ENCODE peak calls at places on chromosome 4, in eight cellular contexts. One of them, this sample, is unnamed.

GRCh38 chr4:159003420-159004253 is 99.2 kb upstream of the RAPGEF2 start:
- DNase-seq in fibroblast of lung: peak
- DNase-seq in BE2C: no peak
- DNase-seq in mucosa of descending colon: no peak
- DNase-seq in left ventricle myocardium inferior: no peak
- DNase-seq in cardiac muscle cell: peak
- DNase-seq in fibroblast of mammary gland: peak
- DNase-seq in transverse colon: no peak
- DNase-seq in this sample: no peak

GRCh38 chr4:80492761-80493160 is 157.2 kb downstream of the CFAP299 start:
- DNase-seq in fibroblast of lung: no peak
- DNase-seq in BE2C: no peak
- DNase-seq in mucosa of descending colon: no peak
- DNase-seq in left ventricle myocardium inferior: no peak
- DNase-seq in cardiac muscle cell: no peak
- DNase-seq in fibroblast of mammary gland: no peak
- DNase-seq in transverse colon: peak
- DNase-seq in this sample: no peak

GRCh38 chr4:141041021-141041476 is 92.2 kb downstream of the RNF150 start:
- DNase-seq in fibroblast of lung: peak
- DNase-seq in BE2C: no peak
- DNase-seq in mucosa of descending colon: no peak
- DNase-seq in left ventricle myocardium inferior: no peak
- DNase-seq in cardiac muscle cell: peak
- DNase-seq in fibroblast of mammary gland: no peak
- DNase-seq in transverse colon: no peak
- DNase-seq in this sample: no peak

GRCh38 chr4:3009422-3009821 is 46.1 kb downstream of the GRK4 start:
- DNase-seq in fibroblast of lung: peak
- DNase-seq in BE2C: no peak
- DNase-seq in mucosa of descending colon: no peak
- DNase-seq in left ventricle myocardium inferior: no peak
- DNase-seq in cardiac muscle cell: peak
- DNase-seq in fibroblast of mammary gland: peak
- DNase-seq in transverse colon: no peak
- DNase-seq in this sample: no peak

GRCh38 chr4:57233391-57233790 is 123.2 kb upstream of the IGFBP7 start:
- DNase-seq in fibroblast of lung: peak
- DNase-seq in BE2C: no peak
- DNase-seq in mucosa of descending colon: no peak
- DNase-seq in left ventricle myocardium inferior: no peak
- DNase-seq in cardiac muscle cell: peak
- DNase-seq in fibroblast of mammary gland: peak
- DNase-seq in transverse colon: no peak
- DNase-seq in this sample: no peak

GRCh38 chr4:153538408-153539057 is 72.4 kb downstream of the TMEM131L start:
- DNase-seq in fibroblast of lung: no peak
- DNase-seq in BE2C: peak
- DNase-seq in mucosa of descending colon: no peak
- DNase-seq in left ventricle myocardium inferior: peak
- DNase-seq in cardiac muscle cell: peak
- DNase-seq in fibroblast of mammary gland: peak
- DNase-seq in transverse colon: no peak
- DNase-seq in this sample: peak

GRCh38 chr4:70705856-70706461 is 15.8 kb upstream of the RUFY3 start:
- DNase-seq in fibroblast of lung: peak
- DNase-seq in BE2C: no peak
- DNase-seq in mucosa of descending colon: no peak
- DNase-seq in left ventricle myocardium inferior: no peak
- DNase-seq in cardiac muscle cell: no peak
- DNase-seq in fibroblast of mammary gland: peak
- DNase-seq in transverse colon: no peak
- DNase-seq in this sample: no peak

GRCh38 chr4:9946171-9946570 is 75.1 kb downstream of the SLC2A9 start:
- DNase-seq in fibroblast of lung: no peak
- DNase-seq in BE2C: no peak
- DNase-seq in mucosa of descending colon: no peak
- DNase-seq in left ventricle myocardium inferior: no peak
- DNase-seq in cardiac muscle cell: no peak
- DNase-seq in fibroblast of mammary gland: no peak
- DNase-seq in transverse colon: no peak
- DNase-seq in this sample: no peak

GRCh38 chr4:1002131-1002630 is 9.0 kb upstream of the SLC26A1 start:
- DNase-seq in fibroblast of lung: no peak
- DNase-seq in BE2C: no peak
- DNase-seq in mucosa of descending colon: no peak
- DNase-seq in left ventricle myocardium inferior: no peak
- DNase-seq in cardiac muscle cell: peak
- DNase-seq in fibroblast of mammary gland: peak
- DNase-seq in transverse colon: peak
- DNase-seq in this sample: peak

GRCh38 chr4:65791807-65792308 is 121.6 kb upstream of the EPHA5 start:
- DNase-seq in fibroblast of lung: peak
- DNase-seq in BE2C: no peak
- DNase-seq in mucosa of descending colon: no peak
- DNase-seq in left ventricle myocardium inferior: no peak
- DNase-seq in cardiac muscle cell: peak
- DNase-seq in fibroblast of mammary gland: peak
- DNase-seq in transverse colon: no peak
- DNase-seq in this sample: no peak

GRCh38 chr4:101931619-101932018 is 141.1 kb downstream of the BANK1 start:
- DNase-seq in fibroblast of lung: no peak
- DNase-seq in BE2C: peak
- DNase-seq in mucosa of descending colon: no peak
- DNase-seq in left ventricle myocardium inferior: no peak
- DNase-seq in cardiac muscle cell: no peak
- DNase-seq in fibroblast of mammary gland: no peak
- DNase-seq in transverse colon: no peak
- DNase-seq in this sample: no peak

GRCh38 chr4:139972305-139972704 is 181.7 kb downstream of the MAML3 start:
- DNase-seq in fibroblast of lung: no peak
- DNase-seq in BE2C: no peak
- DNase-seq in mucosa of descending colon: no peak
- DNase-seq in left ventricle myocardium inferior: no peak
- DNase-seq in cardiac muscle cell: no peak
- DNase-seq in fibroblast of mammary gland: peak
- DNase-seq in transverse colon: no peak
- DNase-seq in this sample: no peak

GRCh38 chr4:177480796-177481195 is 38.6 kb upstream of the AGA start:
- DNase-seq in fibroblast of lung: peak
- DNase-seq in BE2C: no peak
- DNase-seq in mucosa of descending colon: no peak
- DNase-seq in left ventricle myocardium inferior: no peak
- DNase-seq in cardiac muscle cell: peak
- DNase-seq in fibroblast of mammary gland: peak
- DNase-seq in transverse colon: no peak
- DNase-seq in this sample: no peak

GRCh38 chr4:142380052-142380598 is 466.0 kb downstream of the INPP4B start:
- DNase-seq in fibroblast of lung: no peak
- DNase-seq in BE2C: no peak
- DNase-seq in mucosa of descending colon: no peak
- DNase-seq in left ventricle myocardium inferior: no peak
- DNase-seq in cardiac muscle cell: no peak
- DNase-seq in fibroblast of mammary gland: no peak
- DNase-seq in transverse colon: no peak
- DNase-seq in this sample: no peak

GRCh38 chr4:69617083-69617694 is 22.3 kb downstream of the UGT2A2 start:
- DNase-seq in fibroblast of lung: peak
- DNase-seq in BE2C: no peak
- DNase-seq in mucosa of descending colon: no peak
- DNase-seq in left ventricle myocardium inferior: no peak
- DNase-seq in cardiac muscle cell: peak
- DNase-seq in fibroblast of mammary gland: peak
- DNase-seq in transverse colon: no peak
- DNase-seq in this sample: no peak

GRCh38 chr4:163161536-163162205 is 5.0 kb downstream of the NAF1 start:
- DNase-seq in fibroblast of lung: peak
- DNase-seq in BE2C: no peak
- DNase-seq in mucosa of descending colon: no peak
- DNase-seq in left ventricle myocardium inferior: no peak
- DNase-seq in cardiac muscle cell: peak
- DNase-seq in fibroblast of mammary gland: peak
- DNase-seq in transverse colon: no peak
- DNase-seq in this sample: no peak

GRCh38 chr4:114036426-114036825 is 57.0 kb upstream of the ARSJ start:
- DNase-seq in fibroblast of lung: no peak
- DNase-seq in BE2C: no peak
- DNase-seq in mucosa of descending colon: no peak
- DNase-seq in left ventricle myocardium inferior: no peak
- DNase-seq in cardiac muscle cell: no peak
- DNase-seq in fibroblast of mammary gland: no peak
- DNase-seq in transverse colon: no peak
- DNase-seq in this sample: no peak

GRCh38 chr4:134470544-134470943 is 269.0 kb upstream of the PABPC4L start:
- DNase-seq in fibroblast of lung: peak
- DNase-seq in BE2C: peak
- DNase-seq in mucosa of descending colon: no peak
- DNase-seq in left ventricle myocardium inferior: no peak
- DNase-seq in cardiac muscle cell: peak
- DNase-seq in fibroblast of mammary gland: peak
- DNase-seq in transverse colon: peak
- DNase-seq in this sample: no peak

GRCh38 chr4:81997313-81997712 is 376.5 kb downstream of the HNRNPD start:
- DNase-seq in fibroblast of lung: no peak
- DNase-seq in BE2C: no peak
- DNase-seq in mucosa of descending colon: no peak
- DNase-seq in left ventricle myocardium inferior: no peak
- DNase-seq in cardiac muscle cell: no peak
- DNase-seq in fibroblast of mammary gland: no peak
- DNase-seq in transverse colon: no peak
- DNase-seq in this sample: no peak

GRCh38 chr4:109462802-109463201 is 29.2 kb downstream of the SEC24B start:
- DNase-seq in fibroblast of lung: no peak
- DNase-seq in BE2C: no peak
- DNase-seq in mucosa of descending colon: no peak
- DNase-seq in left ventricle myocardium inferior: no peak
- DNase-seq in cardiac muscle cell: no peak
- DNase-seq in fibroblast of mammary gland: peak
- DNase-seq in transverse colon: no peak
- DNase-seq in this sample: no peak

GRCh38 chr4:16661813-16662212 is 236.6 kb downstream of the LDB2 start:
- DNase-seq in fibroblast of lung: peak
- DNase-seq in BE2C: no peak
- DNase-seq in mucosa of descending colon: no peak
- DNase-seq in left ventricle myocardium inferior: no peak
- DNase-seq in cardiac muscle cell: no peak
- DNase-seq in fibroblast of mammary gland: no peak
- DNase-seq in transverse colon: no peak
- DNase-seq in this sample: no peak

DNA sequence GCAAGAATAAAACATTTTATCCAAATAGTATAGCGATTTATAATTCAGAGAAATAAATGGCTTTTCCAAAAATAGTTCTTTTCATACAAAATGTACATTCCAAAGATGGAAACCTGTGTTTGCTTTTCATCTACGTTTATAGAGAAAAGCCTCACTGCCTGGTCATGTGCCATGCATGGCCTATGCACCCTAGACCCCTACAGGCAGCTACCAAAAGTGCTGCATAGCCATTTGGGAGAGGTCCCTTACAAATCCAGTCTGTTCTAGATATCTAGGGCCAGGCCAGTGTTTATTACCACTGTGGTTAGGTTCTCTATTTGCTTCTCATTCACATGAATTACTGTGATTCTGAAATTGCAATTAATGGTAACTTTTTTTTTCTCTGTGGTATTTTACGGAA is 17.2 kb downstream of the HMGB2 start:
- DNase-seq in fibroblast of lung: no peak
- DNase-seq in BE2C: peak
- DNase-seq in mucosa of descending colon: no peak
- DNase-seq in left ventricle myocardium inferior: no peak
- DNase-seq in cardiac muscle cell: peak
- DNase-seq in fibroblast of mammary gland: no peak
- DNase-seq in transverse colon: no peak
- DNase-seq in this sample: no peak
- TF ChIP-seq CTCF in fibroblast of lung: peak
- TF ChIP-seq CTCF in BE2C: peak
- TF ChIP-seq CTCF in mucosa of descending colon: no peak
- TF ChIP-seq CTCF in left ventricle myocardium inferior: peak
- TF ChIP-seq CTCF in cardiac muscle cell: no peak
- TF ChIP-seq CTCF in fibroblast of mammary gland: peak
- TF ChIP-seq CTCF in transverse colon: no peak
- TF ChIP-seq CTCF in this sample: no peak

DNA sequence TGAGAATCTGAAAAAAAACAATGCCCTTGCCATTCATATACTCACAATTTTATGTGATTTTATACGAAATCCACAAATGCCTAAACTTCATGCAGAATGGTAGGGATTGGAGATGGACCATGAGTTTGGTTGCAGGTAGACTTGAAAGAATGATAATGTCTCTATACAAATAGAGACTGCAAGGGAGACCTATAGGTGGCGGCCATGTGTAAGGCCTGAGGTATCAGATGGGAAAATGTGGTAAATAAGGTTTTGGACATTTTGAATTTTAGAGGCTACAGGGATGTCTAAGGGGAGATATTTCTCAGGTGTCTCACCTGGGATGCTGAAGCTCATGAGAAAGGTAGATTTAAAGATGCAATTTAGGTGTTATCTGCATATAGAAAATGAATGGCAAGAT is 78.0 kb downstream of the GABRB1 start:
- DNase-seq in fibroblast of lung: no peak
- DNase-seq in BE2C: no peak
- DNase-seq in mucosa of descending colon: no peak
- DNase-seq in left ventricle myocardium inferior: no peak
- DNase-seq in cardiac muscle cell: no peak
- DNase-seq in fibroblast of mammary gland: no peak
- DNase-seq in transverse colon: no peak
- DNase-seq in this sample: no peak
- TF ChIP-seq CTCF in fibroblast of lung: no peak
- TF ChIP-seq CTCF in BE2C: peak
- TF ChIP-seq CTCF in mucosa of descending colon: no peak
- TF ChIP-seq CTCF in left ventricle myocardium inferior: no peak
- TF ChIP-seq CTCF in cardiac muscle cell: no peak
- TF ChIP-seq CTCF in fibroblast of mammary gland: no peak
- TF ChIP-seq CTCF in transverse colon: no peak
- TF ChIP-seq CTCF in this sample: no peak

GRCh38 chr4:121176082-121176706 is 12.1 kb upstream of the TNIP3 start:
- DNase-seq in fibroblast of lung: no peak
- DNase-seq in BE2C: no peak
- DNase-seq in mucosa of descending colon: no peak
- DNase-seq in left ventricle myocardium inferior: no peak
- DNase-seq in cardiac muscle cell: no peak
- DNase-seq in fibroblast of mammary gland: no peak
- DNase-seq in transverse colon: no peak
- DNase-seq in this sample: no peak
- TF ChIP-seq CTCF in fibroblast of lung: no peak
- TF ChIP-seq CTCF in BE2C: no peak
- TF ChIP-seq CTCF in mucosa of descending colon: no peak
- TF ChIP-seq CTCF in left ventricle myocardium inferior: no peak
- TF ChIP-seq CTCF in cardiac muscle cell: no peak
- TF ChIP-seq CTCF in fibroblast of mammary gland: no peak
- TF ChIP-seq CTCF in transverse colon: no peak
- TF ChIP-seq CTCF in this sample: no peak

DNA sequence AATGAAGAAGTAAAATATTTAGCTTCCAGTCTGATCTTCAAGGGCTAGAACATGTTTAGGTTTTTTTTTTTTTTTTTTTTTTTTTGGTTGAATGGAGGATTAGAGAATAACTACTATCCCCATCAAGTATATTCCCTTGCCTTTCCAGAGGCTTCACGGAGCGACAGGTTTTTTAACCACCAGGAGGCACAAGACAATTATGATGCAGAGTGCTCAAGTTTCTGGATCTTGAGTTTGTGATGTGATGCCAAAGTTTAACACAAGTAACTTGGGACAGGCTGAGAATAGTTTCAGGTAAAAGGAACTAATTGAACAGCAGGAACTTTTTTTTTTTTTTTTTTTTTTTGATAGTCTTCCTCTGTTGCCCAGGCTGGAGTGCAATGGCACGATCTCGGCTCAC is 30.3 kb downstream of the CCNI start:
- DNase-seq in fibroblast of lung: peak
- DNase-seq in BE2C: no peak
- DNase-seq in mucosa of descending colon: no peak
- DNase-seq in left ventricle myocardium inferior: no peak
- DNase-seq in cardiac muscle cell: peak
- DNase-seq in fibroblast of mammary gland: peak
- DNase-seq in transverse colon: no peak
- DNase-seq in this sample: no peak
- TF ChIP-seq CTCF in fibroblast of lung: peak
- TF ChIP-seq CTCF in BE2C: peak
- TF ChIP-seq CTCF in mucosa of descending colon: no peak
- TF ChIP-seq CTCF in left ventricle myocardium inferior: peak
- TF ChIP-seq CTCF in cardiac muscle cell: peak
- TF ChIP-seq CTCF in fibroblast of mammary gland: peak
- TF ChIP-seq CTCF in transverse colon: no peak
- TF ChIP-seq CTCF in this sample: peak

This sample was measured in nephron progenitor cell.